ENCODE peak calls at places on chromosomes 1 and 21, in nine cellular contexts. F is cardiac septum; J is KG1; C is stimulated activated CD8-positive, alpha-beta memory T cell treated with anti-CD3 and anti-CD28 coated beads, Interleukin-15, amount 100 ng/mL, for 1 hour; Y is GM13976; U is NCI-H748 treated with DMSO at 0.1 percent for 48 hours; E is cardiac muscle cell; Z is NCI-H1092 treated with DMSO at 0.1 percent for 48 hours; W is left cardiac atrium. B is an unnamed sample.

GRCh38 chr1:233094691-233095090 is 144.3 kb downstream of the NTPCR start:
- DNase-seq in J (no peak), U (no peak), F (no peak), E (no peak), Z (no peak), Y (no peak), C (no peak), W (no peak), B (no peak)

GRCh38 chr1:18632711-18633427 is 2.2 kb downstream of the PAX7 start:
- DNase-seq in U (no peak), F (no peak), W (no peak), J (no peak), Z (peak), Y (no peak), C (no peak), E (no peak), B (no peak)

GRCh38 chr1:75412616-75413015 is 198.3 kb downstream of the SLC44A5 start:
- DNase-seq in J (no peak), U (no peak), E (no peak), Z (no peak), Y (no peak), C (no peak), W (no peak), F (no peak), B (no peak)

GRCh38 chr1:111559736-111560279 is 56.4 kb upstream of the ADORA3 start:
- DNase-seq in J (no peak), U (no peak), C (no peak), Y (no peak), W (no peak), Z (no peak), E (peak), F (no peak), B (no peak)

GRCh38 chr1:151832318-151832984 is 849 bp upstream of the RORC start:
- DNase-seq in C (no peak), E (peak), U (no peak), F (peak), W (peak), J (no peak), Z (peak), Y (no peak), B (peak)

GRCh38 chr1:246566808-246567154 is 525 bp downstream of the CNST start:
- DNase-seq in E (no peak), J (no peak), U (no peak), Z (no peak), F (peak), W (no peak), C (peak), Y (peak), B (no peak)

GRCh38 chr1:38780133-38780532 is 79.4 kb downstream of the RRAGC start:
- DNase-seq in C (no peak), F (no peak), J (no peak), Z (no peak), U (no peak), Y (no peak), E (no peak), W (no peak), B (no peak)

GRCh38 chr1:9073148-9073547 is 3.7 kb upstream of the SLC2A5 start:
- DNase-seq in F (no peak), C (no peak), Y (no peak), U (no peak), W (no peak), E (no peak), Z (no peak), J (no peak), B (no peak)

GRCh38 chr1:204688007-204688406 is 2.5 kb upstream of the LRRN2 start:
- DNase-seq in F (no peak), Z (no peak), E (no peak), W (no peak), C (no peak), U (no peak), Y (no peak), J (no peak), B (no peak)

GRCh38 chr21:41481191-41481590 is 26.8 kb downstream of the TMPRSS2 start:
- DNase-seq in W (no peak), Z (no peak), E (peak), Y (no peak), F (no peak), U (no peak), J (no peak), C (no peak), B (no peak)

GRCh38 chr21:44647222-44647552 is 973 bp downstream of the KRTAP10-11 start:
- DNase-seq in W (no peak), F (no peak), E (no peak), J (no peak), C (no peak), Z (peak), U (no peak), Y (no peak), B (no peak)

GRCh38 chr1:14215151-14215550 is 383.3 kb upstream of the KAZN start:
- DNase-seq in Y (no peak), U (no peak), C (no peak), F (no peak), W (no peak), Z (no peak), E (no peak), J (no peak), B (peak)

GRCh38 chr1:26961826-26962225 is 1.6 kb upstream of the KDF1 start:
- DNase-seq in U (no peak), W (no peak), Y (no peak), Z (no peak), E (peak), C (no peak), F (no peak), J (no peak), B (peak)

GRCh38 chr1:1086911-1087341 is 12.8 kb upstream of the RNF223 start:
- DNase-seq in W (no peak), C (no peak), J (no peak), U (no peak), E (no peak), F (peak), Z (no peak), Y (no peak), B (no peak)

GRCh38 chr1:103171041-103171590 is 62.8 kb upstream of the COL11A1 start:
- DNase-seq in J (no peak), C (no peak), W (no peak), U (no peak), Z (no peak), F (no peak), E (no peak), Y (no peak), B (no peak)

GRCh38 chr21:42925114-42925907 is at the start of gene ERVH48-1:
- DNase-seq in U (no peak), Y (no peak), E (peak), J (no peak), F (peak), Z (no peak), W (no peak), C (no peak), B (no peak)

GRCh38 chr1:236155399-236155767 is 13.0 kb downstream of the GPR137B start:
- DNase-seq in Y (no peak), W (no peak), E (no peak), J (no peak), U (no peak), F (no peak), Z (no peak), C (no peak), B (no peak)

GRCh38 chr1:7278045-7278444 is 492.8 kb downstream of the CAMTA1 start:
- DNase-seq in E (no peak), F (no peak), Z (peak), U (peak), J (no peak), W (no peak), C (no peak), Y (no peak), B (no peak)

GRCh38 chr1:65141394-65141793 is 6.6 kb upstream of the AK4 start:
- DNase-seq in J (no peak), Z (no peak), E (peak), W (no peak), F (no peak), C (no peak), Y (no peak), U (no peak), B (peak)

GRCh38 chr1:116832268-116832931 is 77.3 kb upstream of the PTGFRN start:
- DNase-seq in F (no peak), Z (no peak), W (no peak), J (no peak), Y (no peak), C (no peak), U (no peak), E (no peak), B (no peak)

GRCh38 chr1:11566042-11566825 is 87.3 kb downstream of the DISP3 start:
- DNase-seq in U (no peak), W (no peak), C (no peak), J (no peak), E (no peak), Y (no peak), F (no peak), Z (no peak), B (no peak)

GRCh38 chr1:40438391-40439015 is 11.8 kb upstream of the ZFP69B start:
- DNase-seq in Z (no peak), E (peak), F (no peak), U (peak), J (no peak), C (no peak), W (no peak), Y (peak), B (peak)

GRCh38 chr21:21751286-21751685 is 753.1 kb downstream of the NCAM2 start:
- DNase-seq in F (no peak), C (no peak), J (no peak), Z (no peak), E (no peak), U (no peak), W (no peak), Y (no peak), B (no peak)

GRCh38 chr1:175191654-175192053 is 922 bp downstream of the KIAA0040 start:
- DNase-seq in F (no peak), W (no peak), Z (peak), Y (peak), J (no peak), C (no peak), U (no peak), E (no peak), B (peak)

GRCh38 chr1:96863449-96863848 is 141.9 kb downstream of the PTBP2 start:
- DNase-seq in C (no peak), J (no peak), U (no peak), Z (no peak), W (no peak), E (peak), F (no peak), Y (no peak), B (no peak)

GRCh38 chr1:178819123-178819522 is 51.8 kb downstream of the ANGPTL1 start:
- DNase-seq in W (no peak), F (no peak), C (no peak), Y (no peak), Z (no peak), E (no peak), U (no peak), J (no peak), B (no peak)

GRCh38 chr1:192453360-192454045 is 122.1 kb upstream of the RGS1 start:
- DNase-seq in Z (no peak), C (no peak), U (no peak), Y (no peak), J (no peak), W (no peak), E (peak), F (no peak), B (no peak)

GRCh38 chr21:45380566-45380965 is 24.4 kb upstream of the COL18A1 start:
- DNase-seq in U (no peak), J (no peak), W (peak), E (no peak), C (no peak), F (peak), Z (no peak), Y (no peak), B (no peak)

GRCh38 chr1:234997201-234998173 is 131.2 kb downstream of the TOMM20 start:
- DNase-seq in W (peak), E (peak), Y (no peak), C (no peak), Z (peak), F (peak), J (no peak), U (no peak), B (peak)

GRCh38 chr1:171140466-171140865 is 44.6 kb upstream of the FMO2 start:
- DNase-seq in J (no peak), U (no peak), C (no peak), Z (no peak), E (peak), Y (no peak), F (no peak), W (no peak), B (no peak)

GRCh38 chr1:24707659-24708058 is 37.6 kb upstream of the CLIC4 start:
- DNase-seq in W (no peak), C (no peak), U (no peak), Z (no peak), E (peak), Y (no peak), F (no peak), J (no peak), B (no peak)

GRCh38 chr1:192747942-192748341 is 60.9 kb upstream of the RGS2 start:
- DNase-seq in Z (no peak), U (no peak), E (peak), C (no peak), J (no peak), Y (no peak), F (no peak), W (no peak), B (peak)

GRCh38 chr1:236920270-236920894 is 83.9 kb downstream of the MT1HL1 start:
- DNase-seq in J (no peak), Z (no peak), W (no peak), Y (no peak), U (no peak), F (no peak), E (no peak), C (no peak), B (no peak)

GRCh38 chr1:89918127-89918793 is 76.7 kb upstream of the ZNF326 start:
- DNase-seq in J (no peak), U (no peak), Z (no peak), W (no peak), Y (no peak), C (no peak), F (no peak), E (no peak), B (no peak)

B was measured in AG20443.